ENCODE peak calls at places on chromosomes 5 and 9, in four cellular contexts. One of them, this sample, is unnamed.

GRCh38 chr5:179343902-179344300 is 1.4 kb downstream of the ADAMTS2 start:
- DNase-seq in HepG2: no peak
- DNase-seq in K562: no peak
- DNase-seq in HCT116: no peak
- DNase-seq in this sample: peak; percentile 60

GRCh38 chr5:134063421-134063820 is 51.1 kb upstream of the TCF7 start:
- DNase-seq in HepG2: no peak
- DNase-seq in K562: no peak
- DNase-seq in HCT116: no peak
- DNase-seq in this sample: no peak

GRCh38 chr5:146945722-146946121 is 67.2 kb upstream of the PPP2R2B start:
- DNase-seq in HepG2: no peak
- DNase-seq in K562: no peak
- DNase-seq in HCT116: no peak
- DNase-seq in this sample: no peak

GRCh38 chr9:14760060-14760459 is 37.5 kb upstream of the CER1 start:
- DNase-seq in HepG2: no peak
- DNase-seq in K562: no peak
- DNase-seq in HCT116: no peak
- DNase-seq in this sample: no peak

GRCh38 chr5:55897905-55898304 is 46.7 kb downstream of the IL31RA start:
- DNase-seq in HepG2: peak; percentile 13
- DNase-seq in K562: no peak
- DNase-seq in HCT116: no peak
- DNase-seq in this sample: no peak

GRCh38 chr9:113356686-113357292 is 7.4 kb downstream of the BSPRY start:
- DNase-seq in HepG2: no peak
- DNase-seq in K562: no peak
- DNase-seq in HCT116: no peak
- DNase-seq in this sample: no peak

GRCh38 chr5:90606539-90606938 is 47.9 kb downstream of the ADGRV1 start:
- DNase-seq in HepG2: peak; percentile 14
- DNase-seq in K562: peak; percentile 74
- DNase-seq in HCT116: peak; percentile 26
- DNase-seq in this sample: no peak

GRCh38 chr5:19866088-19866446 is 121.9 kb downstream of the CDH18 start:
- DNase-seq in HepG2: no peak
- DNase-seq in K562: no peak
- DNase-seq in HCT116: no peak
- DNase-seq in this sample: no peak

GRCh38 chr9:115008536-115008935 is 78.1 kb upstream of the TNFSF8 start:
- DNase-seq in HepG2: no peak
- DNase-seq in K562: no peak
- DNase-seq in HCT116: no peak
- DNase-seq in this sample: peak; percentile 39

GRCh38 chr9:72888032-72888431 is 64.8 kb downstream of the ALDH1A1 start:
- DNase-seq in HepG2: no peak
- DNase-seq in K562: no peak
- DNase-seq in HCT116: no peak
- DNase-seq in this sample: no peak

GRCh38 chr5:40720071-40720470 is 35.7 kb downstream of the TTC33 start:
- DNase-seq in HepG2: no peak
- DNase-seq in K562: no peak
- DNase-seq in HCT116: no peak
- DNase-seq in this sample: no peak

GRCh38 chr9:519579-519978 is 304.9 kb downstream of the DOCK8 start:
- DNase-seq in HepG2: no peak
- DNase-seq in K562: no peak
- DNase-seq in HCT116: no peak
- DNase-seq in this sample: no peak

GRCh38 chr9:82488702-82489578 is 500.4 kb downstream of the SPATA31D1 start:
- DNase-seq in HepG2: peak; percentile 80
- DNase-seq in K562: no peak
- DNase-seq in HCT116: no peak
- DNase-seq in this sample: no peak

GRCh38 chr5:122219767-122220166 is 90.4 kb downstream of the ZNF474 start:
- DNase-seq in HepG2: no peak
- DNase-seq in K562: no peak
- DNase-seq in HCT116: no peak
- DNase-seq in this sample: no peak

GRCh38 chr5:170427672-170428236 is 38.6 kb upstream of the KCNMB1 start:
- DNase-seq in HepG2: no peak
- DNase-seq in K562: no peak
- DNase-seq in HCT116: no peak
- DNase-seq in this sample: no peak

GRCh38 chr9:92659601-92660000 is 10.3 kb downstream of the IPPK start:
- DNase-seq in HepG2: no peak
- DNase-seq in K562: no peak
- DNase-seq in HCT116: no peak
- DNase-seq in this sample: no peak

DNA sequence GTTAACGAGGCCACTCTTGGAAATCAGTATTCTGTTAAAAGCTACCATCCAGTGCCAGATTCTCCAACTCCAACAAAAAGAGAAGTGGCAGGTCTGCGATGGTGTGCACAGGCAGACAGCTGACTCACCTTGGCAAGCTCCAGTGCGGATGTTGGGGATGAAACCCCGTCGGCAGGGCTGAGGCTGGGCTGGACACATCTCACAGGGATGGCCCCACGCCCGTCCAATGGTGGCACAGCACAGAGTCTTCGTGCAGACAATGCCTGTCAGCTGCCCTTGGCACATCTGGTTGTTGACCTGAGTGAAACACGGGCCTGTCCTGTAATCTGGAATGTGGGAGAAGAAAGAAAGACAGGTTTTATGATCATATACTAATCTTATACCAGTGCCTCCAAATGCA is 73.4 kb downstream of the FBN2 start:
- DNase-seq in HepG2: no peak
- DNase-seq in K562: no peak
- DNase-seq in HCT116: no peak
- DNase-seq in this sample: no peak
- TF ChIP-seq ZNF274 in HepG2: no peak
- TF ChIP-seq ZNF274 in K562: no peak
- TF ChIP-seq ZNF274 in HCT116: no peak
- TF ChIP-seq ZNF274 in this sample: no peak

GRCh38 chr5:6545770-6546690 is 86.8 kb downstream of the NSUN2 start:
- DNase-seq in HepG2: no peak
- DNase-seq in K562: no peak
- DNase-seq in HCT116: no peak
- DNase-seq in this sample: no peak
- TF ChIP-seq ZNF274 in HepG2: no peak
- TF ChIP-seq ZNF274 in K562: no peak
- TF ChIP-seq ZNF274 in HCT116: no peak
- TF ChIP-seq ZNF274 in this sample: no peak

DNA sequence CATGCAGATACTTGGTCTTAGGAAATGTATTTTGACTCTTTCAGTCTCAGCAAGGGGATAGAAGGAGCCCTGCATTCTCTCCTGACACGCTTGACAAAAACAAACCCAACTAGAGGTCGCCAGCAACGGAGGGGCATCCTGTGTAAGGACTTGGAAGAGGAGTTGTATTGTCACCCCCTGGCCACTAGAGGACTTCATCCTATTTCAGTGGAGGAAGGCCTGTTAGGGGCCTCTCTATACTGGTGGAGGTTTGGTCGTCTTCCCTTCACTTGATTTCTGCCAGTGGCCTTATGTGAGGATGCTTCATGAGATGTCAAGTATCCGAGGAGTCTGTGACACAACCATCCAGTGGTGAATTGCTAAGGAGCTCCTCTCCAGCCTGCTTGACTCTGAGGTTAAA is 122.8 kb upstream of the STC2 start:
- DNase-seq in HepG2: peak; percentile 49
- DNase-seq in K562: peak; percentile 44
- DNase-seq in HCT116: peak; percentile 60
- DNase-seq in this sample: peak; percentile 18
- TF ChIP-seq ZNF274 in HepG2: no peak
- TF ChIP-seq ZNF274 in K562: no peak
- TF ChIP-seq ZNF274 in HCT116: no peak
- TF ChIP-seq ZNF274 in this sample: no peak

DNA sequence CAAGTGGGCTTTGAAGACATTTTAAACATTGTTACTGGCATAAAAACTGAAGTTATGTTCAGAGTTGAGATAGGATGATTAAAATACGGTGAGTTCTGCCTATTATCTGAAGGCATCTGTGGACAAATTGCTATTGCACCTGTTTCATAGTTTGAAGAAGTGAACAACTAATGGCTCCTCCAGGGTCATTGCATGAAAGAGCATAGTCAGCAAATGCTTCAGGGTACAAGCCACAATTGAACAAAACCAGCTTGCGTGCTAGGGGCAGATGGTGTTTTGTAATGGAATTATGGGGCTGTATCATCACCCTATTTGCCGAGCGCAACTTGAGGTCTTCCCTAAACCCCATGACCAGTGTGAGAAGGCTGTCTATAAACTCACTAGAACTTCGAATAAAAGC is 369.1 kb downstream of the MTRR start:
- DNase-seq in HepG2: no peak
- DNase-seq in K562: no peak
- DNase-seq in HCT116: no peak
- DNase-seq in this sample: no peak
- TF ChIP-seq ZNF274 in HepG2: no peak
- TF ChIP-seq ZNF274 in K562: no peak
- TF ChIP-seq ZNF274 in HCT116: no peak
- TF ChIP-seq ZNF274 in this sample: no peak

GRCh38 chr5:58114324-58114723 is 345.6 kb downstream of the PLK2 start:
- DNase-seq in HepG2: no peak
- DNase-seq in K562: no peak
- DNase-seq in HCT116: no peak
- DNase-seq in this sample: no peak
- TF ChIP-seq ZNF274 in HepG2: no peak
- TF ChIP-seq ZNF274 in K562: no peak
- TF ChIP-seq ZNF274 in HCT116: no peak
- TF ChIP-seq ZNF274 in this sample: no peak

DNA sequence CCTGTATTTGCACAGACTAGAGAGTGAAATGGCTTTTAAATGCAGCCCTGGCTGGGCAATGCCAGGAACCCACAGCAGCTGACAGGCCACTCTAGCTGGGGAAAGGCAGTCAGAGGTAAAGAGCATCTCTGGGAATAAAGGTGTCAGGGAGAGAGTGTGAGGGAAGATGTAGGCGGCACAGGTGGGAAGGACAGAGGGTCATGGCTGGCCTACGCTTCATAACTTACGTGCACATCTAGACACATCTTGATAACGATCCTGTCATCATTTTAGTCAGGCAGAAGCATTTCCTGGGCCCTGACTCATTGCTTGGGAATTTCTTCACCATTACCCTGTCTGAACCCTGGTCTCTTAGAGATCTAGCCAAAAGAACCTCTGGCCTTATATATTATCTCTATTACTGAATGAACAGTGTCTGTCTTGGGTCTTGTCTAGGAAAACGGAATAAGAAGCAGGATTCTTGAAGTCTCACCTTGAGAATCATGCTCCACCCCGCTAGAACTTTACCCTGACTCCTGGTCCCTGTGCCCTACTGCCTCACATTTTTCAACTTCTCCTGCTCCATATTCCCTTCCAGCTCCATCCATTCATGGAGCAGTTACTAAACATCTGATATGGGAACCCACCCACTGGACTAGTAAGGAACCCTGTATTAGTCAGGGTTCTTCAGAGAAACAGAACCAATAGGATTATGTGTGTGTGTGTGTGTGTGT is 106.4 kb upstream of the ELL2 start:
- DNase-seq in HepG2: no peak
- DNase-seq in K562: peak; percentile 57
- DNase-seq in HCT116: peak; percentile 77
- DNase-seq in this sample: no peak
- TF ChIP-seq ZNF274 in HepG2: no peak
- TF ChIP-seq ZNF274 in K562: no peak
- TF ChIP-seq ZNF274 in HCT116: no peak
- TF ChIP-seq ZNF274 in this sample: no peak

DNA sequence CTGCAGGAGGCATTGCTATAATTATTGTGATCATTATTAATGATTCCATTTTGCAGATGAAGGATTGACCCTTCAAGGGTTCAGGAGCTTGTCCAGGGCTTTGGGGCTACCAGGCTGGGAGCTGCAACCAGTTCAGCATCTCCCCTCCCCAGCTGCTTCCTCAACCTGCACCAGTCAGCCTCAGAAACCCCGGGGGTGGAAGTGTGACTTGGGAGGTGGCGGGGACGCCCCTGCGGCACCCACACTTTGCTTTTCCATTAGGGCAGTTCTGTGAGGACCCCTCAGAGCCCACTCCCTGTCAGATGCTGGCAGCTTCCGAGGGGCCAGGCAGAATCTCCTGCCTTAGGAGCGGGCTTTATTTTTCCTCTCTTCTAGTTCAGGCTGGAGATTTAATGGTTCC is 85.6 kb downstream of the OLFM1 start:
- DNase-seq in HepG2: no peak
- DNase-seq in K562: no peak
- DNase-seq in HCT116: no peak
- DNase-seq in this sample: no peak
- TF ChIP-seq ZNF274 in HepG2: no peak
- TF ChIP-seq ZNF274 in K562: no peak
- TF ChIP-seq ZNF274 in HCT116: no peak
- TF ChIP-seq ZNF274 in this sample: no peak

GRCh38 chr5:154642499-154643245 is 112.5 kb upstream of the LARP1 start:
- DNase-seq in HepG2: peak; percentile 37
- DNase-seq in K562: peak; percentile 71
- DNase-seq in HCT116: peak; percentile 16
- DNase-seq in this sample: no peak
- TF ChIP-seq ZNF274 in HepG2: no peak
- TF ChIP-seq ZNF274 in K562: no peak
- TF ChIP-seq ZNF274 in HCT116: no peak
- TF ChIP-seq ZNF274 in this sample: no peak

GRCh38 chr9:134010774-134011173 is 14.5 kb upstream of the BRD3OS start:
- DNase-seq in HepG2: peak; percentile 58
- DNase-seq in K562: peak; percentile 18
- DNase-seq in HCT116: no peak
- DNase-seq in this sample: no peak
- TF ChIP-seq ZNF274 in HepG2: no peak
- TF ChIP-seq ZNF274 in K562: no peak
- TF ChIP-seq ZNF274 in HCT116: no peak
- TF ChIP-seq ZNF274 in this sample: no peak

DNA sequence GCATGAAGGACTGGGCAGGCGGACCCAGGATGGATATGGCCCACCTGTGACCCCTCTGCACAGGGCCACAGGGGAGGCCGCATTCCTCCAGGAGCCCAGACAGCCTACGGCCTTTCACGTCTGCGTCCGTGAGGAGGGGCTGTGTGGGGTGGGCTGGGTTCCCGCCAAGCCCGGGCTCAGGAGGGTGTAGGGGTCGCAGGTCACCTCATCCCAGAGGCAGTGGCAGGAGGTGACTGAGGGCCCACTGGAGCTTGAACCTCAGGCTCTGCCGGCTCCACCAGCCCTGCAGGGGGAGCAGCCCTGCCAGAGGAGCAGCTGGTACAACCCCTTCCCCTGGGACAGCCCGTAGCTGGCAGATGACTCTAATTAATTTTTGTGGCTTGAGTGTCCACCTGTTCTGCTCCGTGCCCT is 40.7 kb upstream of the CACNA1B start:
- DNase-seq in HepG2: no peak
- DNase-seq in K562: no peak
- DNase-seq in HCT116: no peak
- DNase-seq in this sample: no peak
- TF ChIP-seq ZNF274 in HepG2: no peak
- TF ChIP-seq ZNF274 in K562: no peak
- TF ChIP-seq ZNF274 in HCT116: no peak
- TF ChIP-seq ZNF274 in this sample: no peak